ENCODE peak calls at places on chromosomes 5 and 9, in nine cellular contexts. One of them, this sample, is unnamed.

GRCh38 chr5:154751854-154752253 is 3.3 kb upstream of the LARP1 start:
- DNase-seq in GM13977: no peak
- DNase-seq in endodermal cell: no peak
- DNase-seq in neural crest cell: no peak
- DNase-seq in pancreas: no peak
- DNase-seq in IMR-90: no peak
- DNase-seq in left ventricle myocardium inferior: no peak
- DNase-seq in cardiac fibroblast: no peak
- DNase-seq in fibroblast of pulmonary artery: no peak
- DNase-seq in this sample: no peak

GRCh38 chr9:128323192-128323730 is 622 bp downstream of the COQ4 start:
- DNase-seq in endodermal cell: no peak
- DNase-seq in GM13977: peak
- DNase-seq in pancreas: no peak
- DNase-seq in cardiac fibroblast: peak
- DNase-seq in left ventricle myocardium inferior: no peak
- DNase-seq in neural crest cell: no peak
- DNase-seq in IMR-90: peak
- DNase-seq in fibroblast of pulmonary artery: peak
- DNase-seq in this sample: no peak

GRCh38 chr5:73370620-73371583 is 77.7 kb downstream of the FOXD1 start:
- DNase-seq in endodermal cell: peak
- DNase-seq in IMR-90: peak
- DNase-seq in neural crest cell: no peak
- DNase-seq in left ventricle myocardium inferior: no peak
- DNase-seq in fibroblast of pulmonary artery: peak
- DNase-seq in cardiac fibroblast: peak
- DNase-seq in GM13977: no peak
- DNase-seq in pancreas: no peak
- DNase-seq in this sample: no peak

GRCh38 chr9:137070201-137070905 is at the start of gene SAPCD2:
- DNase-seq in endodermal cell: peak
- DNase-seq in neural crest cell: peak
- DNase-seq in left ventricle myocardium inferior: peak
- DNase-seq in cardiac fibroblast: peak
- DNase-seq in fibroblast of pulmonary artery: peak
- DNase-seq in pancreas: peak
- DNase-seq in IMR-90: peak
- DNase-seq in GM13977: peak
- DNase-seq in this sample: peak

GRCh38 chr5:145568581-145568980 is 266.6 kb downstream of the PRELID2 start:
- DNase-seq in pancreas: no peak
- DNase-seq in IMR-90: peak
- DNase-seq in left ventricle myocardium inferior: no peak
- DNase-seq in endodermal cell: no peak
- DNase-seq in GM13977: no peak
- DNase-seq in neural crest cell: no peak
- DNase-seq in cardiac fibroblast: peak
- DNase-seq in fibroblast of pulmonary artery: peak
- DNase-seq in this sample: no peak

GRCh38 chr5:80308526-80308925 is 11.3 kb upstream of the SPZ1 start:
- DNase-seq in left ventricle myocardium inferior: no peak
- DNase-seq in endodermal cell: no peak
- DNase-seq in cardiac fibroblast: no peak
- DNase-seq in pancreas: no peak
- DNase-seq in neural crest cell: no peak
- DNase-seq in fibroblast of pulmonary artery: no peak
- DNase-seq in GM13977: no peak
- DNase-seq in IMR-90: no peak
- DNase-seq in this sample: no peak

GRCh38 chr9:135267410-135267809 is 179.9 kb downstream of the OLFM1 start:
- DNase-seq in neural crest cell: no peak
- DNase-seq in IMR-90: no peak
- DNase-seq in endodermal cell: no peak
- DNase-seq in GM13977: no peak
- DNase-seq in cardiac fibroblast: no peak
- DNase-seq in pancreas: no peak
- DNase-seq in left ventricle myocardium inferior: no peak
- DNase-seq in fibroblast of pulmonary artery: no peak
- DNase-seq in this sample: no peak

GRCh38 chr5:93622240-93622885 is 39.3 kb downstream of the NR2F1 start:
- DNase-seq in cardiac fibroblast: peak
- DNase-seq in left ventricle myocardium inferior: no peak
- DNase-seq in neural crest cell: no peak
- DNase-seq in fibroblast of pulmonary artery: peak
- DNase-seq in GM13977: no peak
- DNase-seq in IMR-90: peak
- DNase-seq in pancreas: no peak
- DNase-seq in endodermal cell: peak
- DNase-seq in this sample: no peak

GRCh38 chr5:179313849-179314521 is 31.3 kb downstream of the ADAMTS2 start:
- DNase-seq in fibroblast of pulmonary artery: peak
- DNase-seq in left ventricle myocardium inferior: peak
- DNase-seq in GM13977: no peak
- DNase-seq in cardiac fibroblast: peak
- DNase-seq in endodermal cell: no peak
- DNase-seq in IMR-90: peak
- DNase-seq in pancreas: peak
- DNase-seq in neural crest cell: no peak
- DNase-seq in this sample: no peak

GRCh38 chr5:114332493-114332892 is 29.4 kb upstream of the KCNN2 start:
- DNase-seq in GM13977: no peak
- DNase-seq in IMR-90: no peak
- DNase-seq in endodermal cell: no peak
- DNase-seq in fibroblast of pulmonary artery: no peak
- DNase-seq in left ventricle myocardium inferior: no peak
- DNase-seq in neural crest cell: no peak
- DNase-seq in cardiac fibroblast: no peak
- DNase-seq in pancreas: no peak
- DNase-seq in this sample: no peak

GRCh38 chr5:127031147-127031862 is 947 bp upstream of the MARCHF3 start:
- DNase-seq in left ventricle myocardium inferior: no peak
- DNase-seq in cardiac fibroblast: no peak
- DNase-seq in endodermal cell: peak
- DNase-seq in GM13977: peak
- DNase-seq in fibroblast of pulmonary artery: no peak
- DNase-seq in neural crest cell: no peak
- DNase-seq in pancreas: peak
- DNase-seq in IMR-90: no peak
- DNase-seq in this sample: no peak

GRCh38 chr9:117392992-117393391 is 21.9 kb downstream of the ASTN2 start:
- DNase-seq in fibroblast of pulmonary artery: no peak
- DNase-seq in cardiac fibroblast: no peak
- DNase-seq in IMR-90: no peak
- DNase-seq in pancreas: no peak
- DNase-seq in endodermal cell: peak
- DNase-seq in left ventricle myocardium inferior: no peak
- DNase-seq in neural crest cell: no peak
- DNase-seq in GM13977: no peak
- DNase-seq in this sample: no peak

GRCh38 chr5:73497537-73498056 is 645 bp upstream of the BTF3 start:
- DNase-seq in fibroblast of pulmonary artery: no peak
- DNase-seq in GM13977: no peak
- DNase-seq in pancreas: no peak
- DNase-seq in IMR-90: no peak
- DNase-seq in neural crest cell: no peak
- DNase-seq in cardiac fibroblast: no peak
- DNase-seq in endodermal cell: no peak
- DNase-seq in left ventricle myocardium inferior: no peak
- DNase-seq in this sample: no peak

GRCh38 chr5:42991477-42992034 is 48.6 kb downstream of the ANXA2R start:
- DNase-seq in GM13977: peak
- DNase-seq in pancreas: no peak
- DNase-seq in neural crest cell: no peak
- DNase-seq in endodermal cell: peak
- DNase-seq in cardiac fibroblast: no peak
- DNase-seq in IMR-90: peak
- DNase-seq in fibroblast of pulmonary artery: no peak
- DNase-seq in left ventricle myocardium inferior: no peak
- DNase-seq in this sample: no peak

GRCh38 chr5:61649231-61649630 is 317.2 kb downstream of the ZSWIM6 start:
- DNase-seq in GM13977: no peak
- DNase-seq in pancreas: no peak
- DNase-seq in fibroblast of pulmonary artery: no peak
- DNase-seq in cardiac fibroblast: no peak
- DNase-seq in IMR-90: no peak
- DNase-seq in left ventricle myocardium inferior: no peak
- DNase-seq in neural crest cell: no peak
- DNase-seq in endodermal cell: no peak
- DNase-seq in this sample: no peak

GRCh38 chr5:151721087-151721646 is 34.5 kb upstream of the SPARC start:
- DNase-seq in left ventricle myocardium inferior: no peak
- DNase-seq in GM13977: peak
- DNase-seq in endodermal cell: peak
- DNase-seq in pancreas: no peak
- DNase-seq in fibroblast of pulmonary artery: no peak
- DNase-seq in cardiac fibroblast: no peak
- DNase-seq in IMR-90: peak
- DNase-seq in neural crest cell: no peak
- DNase-seq in this sample: no peak

GRCh38 chr5:55600536-55601208 is 65.9 kb upstream of the PLPP1 start:
- DNase-seq in neural crest cell: no peak
- DNase-seq in cardiac fibroblast: peak
- DNase-seq in GM13977: peak
- DNase-seq in pancreas: no peak
- DNase-seq in endodermal cell: no peak
- DNase-seq in left ventricle myocardium inferior: no peak
- DNase-seq in fibroblast of pulmonary artery: peak
- DNase-seq in IMR-90: peak
- DNase-seq in this sample: no peak

GRCh38 chr5:132628814-132629213 is 29.2 kb upstream of the IL13 start:
- DNase-seq in cardiac fibroblast: no peak
- DNase-seq in fibroblast of pulmonary artery: no peak
- DNase-seq in IMR-90: no peak
- DNase-seq in endodermal cell: no peak
- DNase-seq in pancreas: no peak
- DNase-seq in GM13977: peak
- DNase-seq in neural crest cell: no peak
- DNase-seq in left ventricle myocardium inferior: no peak
- DNase-seq in this sample: no peak

GRCh38 chr5:130720355-130720754 is 444.7 kb downstream of the HINT1 start:
- DNase-seq in cardiac fibroblast: peak
- DNase-seq in endodermal cell: no peak
- DNase-seq in fibroblast of pulmonary artery: peak
- DNase-seq in pancreas: no peak
- DNase-seq in IMR-90: no peak
- DNase-seq in left ventricle myocardium inferior: no peak
- DNase-seq in GM13977: no peak
- DNase-seq in neural crest cell: no peak
- DNase-seq in this sample: no peak
- TF ChIP-seq CTCF in cardiac fibroblast: peak
- TF ChIP-seq CTCF in endodermal cell: peak
- TF ChIP-seq CTCF in fibroblast of pulmonary artery: peak
- TF ChIP-seq CTCF in pancreas: peak
- TF ChIP-seq CTCF in IMR-90: no peak
- TF ChIP-seq CTCF in left ventricle myocardium inferior: peak
- TF ChIP-seq CTCF in GM13977: no peak
- TF ChIP-seq CTCF in neural crest cell: peak
- TF ChIP-seq CTCF in this sample: no peak

GRCh38 chr9:109097156-109097555 is 22.6 kb downstream of the TMEM245 start:
- DNase-seq in fibroblast of pulmonary artery: no peak
- DNase-seq in cardiac fibroblast: no peak
- DNase-seq in endodermal cell: no peak
- DNase-seq in pancreas: no peak
- DNase-seq in left ventricle myocardium inferior: no peak
- DNase-seq in GM13977: no peak
- DNase-seq in neural crest cell: no peak
- DNase-seq in IMR-90: no peak
- DNase-seq in this sample: no peak

GRCh38 chr9:109098960-109099308 is 20.8 kb downstream of the TMEM245 start:
- DNase-seq in endodermal cell: no peak
- DNase-seq in fibroblast of pulmonary artery: no peak
- DNase-seq in GM13977: no peak
- DNase-seq in left ventricle myocardium inferior: no peak
- DNase-seq in IMR-90: no peak
- DNase-seq in cardiac fibroblast: no peak
- DNase-seq in pancreas: no peak
- DNase-seq in neural crest cell: no peak
- DNase-seq in this sample: no peak

GRCh38 chr9:109100543-109101201 is 19.1 kb downstream of the TMEM245 start:
- DNase-seq in IMR-90: no peak
- DNase-seq in left ventricle myocardium inferior: no peak
- DNase-seq in pancreas: no peak
- DNase-seq in neural crest cell: no peak
- DNase-seq in GM13977: no peak
- DNase-seq in fibroblast of pulmonary artery: no peak
- DNase-seq in endodermal cell: peak
- DNase-seq in cardiac fibroblast: no peak
- DNase-seq in this sample: no peak

GRCh38 chr9:109101202-109101595 is 18.5 kb downstream of the TMEM245 start:
- DNase-seq in cardiac fibroblast: no peak
- DNase-seq in neural crest cell: no peak
- DNase-seq in endodermal cell: no peak
- DNase-seq in IMR-90: no peak
- DNase-seq in GM13977: no peak
- DNase-seq in left ventricle myocardium inferior: no peak
- DNase-seq in pancreas: no peak
- DNase-seq in fibroblast of pulmonary artery: no peak
- DNase-seq in this sample: no peak

GRCh38 chr9:109098221-109098959 is 21.4 kb downstream of the TMEM245 start:
- DNase-seq in cardiac fibroblast: peak
- DNase-seq in IMR-90: peak
- DNase-seq in neural crest cell: no peak
- DNase-seq in fibroblast of pulmonary artery: peak
- DNase-seq in left ventricle myocardium inferior: no peak
- DNase-seq in endodermal cell: no peak
- DNase-seq in GM13977: no peak
- DNase-seq in pancreas: no peak
- DNase-seq in this sample: no peak
- TF ChIP-seq CTCF in cardiac fibroblast: peak
- TF ChIP-seq CTCF in IMR-90: peak
- TF ChIP-seq CTCF in neural crest cell: peak
- TF ChIP-seq CTCF in fibroblast of pulmonary artery: peak
- TF ChIP-seq CTCF in left ventricle myocardium inferior: peak
- TF ChIP-seq CTCF in endodermal cell: peak
- TF ChIP-seq CTCF in GM13977: no peak
- TF ChIP-seq CTCF in pancreas: no peak
- TF ChIP-seq CTCF in this sample: no peak

DNA sequence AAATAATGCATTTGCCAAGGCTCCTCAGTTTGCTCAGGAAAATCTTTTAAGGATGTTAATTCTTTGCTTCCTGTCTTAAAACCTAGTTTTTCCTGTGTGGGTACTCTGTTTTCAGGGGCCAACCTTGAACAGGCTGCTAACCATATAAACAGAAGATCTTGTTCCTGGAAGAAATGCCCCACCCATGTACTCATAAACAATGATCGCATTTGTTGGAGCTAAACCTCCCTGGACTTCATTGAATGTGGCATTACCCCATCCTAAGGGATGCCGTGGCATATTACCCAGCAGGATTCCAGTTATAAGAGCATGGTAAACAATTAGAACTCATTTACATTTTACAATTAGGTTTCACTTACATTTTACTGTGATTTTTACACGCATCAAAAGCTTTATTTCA is 436.0 kb downstream of the ZNF608 start:
- DNase-seq in pancreas: no peak
- DNase-seq in fibroblast of pulmonary artery: no peak
- DNase-seq in left ventricle myocardium inferior: no peak
- DNase-seq in IMR-90: no peak
- DNase-seq in cardiac fibroblast: no peak
- DNase-seq in neural crest cell: no peak
- DNase-seq in endodermal cell: no peak
- DNase-seq in GM13977: no peak
- DNase-seq in this sample: no peak
- TF ChIP-seq CTCF in pancreas: no peak
- TF ChIP-seq CTCF in fibroblast of pulmonary artery: no peak
- TF ChIP-seq CTCF in left ventricle myocardium inferior: no peak
- TF ChIP-seq CTCF in IMR-90: no peak
- TF ChIP-seq CTCF in cardiac fibroblast: no peak
- TF ChIP-seq CTCF in neural crest cell: no peak
- TF ChIP-seq CTCF in endodermal cell: no peak
- TF ChIP-seq CTCF in GM13977: no peak
- TF ChIP-seq CTCF in this sample: no peak

GRCh38 chr9:129624947-129625346 is 1.0 kb upstream of the NTMT1 start:
- DNase-seq in left ventricle myocardium inferior: no peak
- DNase-seq in cardiac fibroblast: peak
- DNase-seq in endodermal cell: no peak
- DNase-seq in neural crest cell: no peak
- DNase-seq in GM13977: peak
- DNase-seq in pancreas: no peak
- DNase-seq in IMR-90: peak
- DNase-seq in fibroblast of pulmonary artery: peak
- DNase-seq in this sample: no peak
- TF ChIP-seq CTCF in left ventricle myocardium inferior: no peak
- TF ChIP-seq CTCF in cardiac fibroblast: no peak
- TF ChIP-seq CTCF in endodermal cell: no peak
- TF ChIP-seq CTCF in neural crest cell: no peak
- TF ChIP-seq CTCF in GM13977: no peak
- TF ChIP-seq CTCF in pancreas: no peak
- TF ChIP-seq CTCF in IMR-90: no peak
- TF ChIP-seq CTCF in fibroblast of pulmonary artery: no peak
- TF ChIP-seq CTCF in this sample: no peak